ENCODE peak calls at places on chromosomes 12 and 14, in five cellular contexts. I, Z, C, H and T are unnamed samples.

GRCh38 chr12:132474237-132474741 is 15.7 kb upstream of the FBRSL1 start:
- DNase-seq in Z (no peak), I (no peak), H (no peak), C (no peak), T (no peak)

GRCh38 chr12:125650587-125650986 is 585.4 kb downstream of the AACS start:
- DNase-seq in Z (no peak), H (no peak), C (no peak), I (no peak), T (no peak)

GRCh38 chr12:24840046-24840800 is 108.7 kb downstream of the BCAT1 start:
- DNase-seq in H (no peak), C (no peak), I (no peak), Z (no peak), T (no peak)

GRCh38 chr12:104604070-104604994 is 147.6 kb downstream of the CHST11 start:
- DNase-seq in C (peak), I (no peak), Z (no peak), H (peak), T (peak)

GRCh38 chr12:29486972-29487371 is 10.5 kb downstream of the OVCH1 start:
- DNase-seq in Z (no peak), H (no peak), I (no peak), C (no peak), T (no peak)

GRCh38 chr14:100534528-100535286 is 52.5 kb downstream of the BEGAIN start:
- DNase-seq in H (no peak), Z (no peak), C (no peak), I (no peak), T (no peak)

GRCh38 chr14:38554046-38554445 is 298.2 kb upstream of the CLEC14A start:
- DNase-seq in C (no peak), I (no peak), H (no peak), Z (no peak), T (no peak)

GRCh38 chr12:120126635-120127005 is 10.1 kb upstream of the RAB35 start:
- DNase-seq in Z (no peak), C (no peak), I (no peak), H (no peak), T (no peak)

GRCh38 chr14:20001863-20002262 is at the start of gene OR4Q2:
- DNase-seq in C (no peak), H (no peak), Z (no peak), I (no peak), T (no peak)

GRCh38 chr14:20247651-20248246 is 8.7 kb downstream of the OR11H4 start:
- DNase-seq in I (peak), H (no peak), Z (no peak), C (peak), T (peak)

DNA sequence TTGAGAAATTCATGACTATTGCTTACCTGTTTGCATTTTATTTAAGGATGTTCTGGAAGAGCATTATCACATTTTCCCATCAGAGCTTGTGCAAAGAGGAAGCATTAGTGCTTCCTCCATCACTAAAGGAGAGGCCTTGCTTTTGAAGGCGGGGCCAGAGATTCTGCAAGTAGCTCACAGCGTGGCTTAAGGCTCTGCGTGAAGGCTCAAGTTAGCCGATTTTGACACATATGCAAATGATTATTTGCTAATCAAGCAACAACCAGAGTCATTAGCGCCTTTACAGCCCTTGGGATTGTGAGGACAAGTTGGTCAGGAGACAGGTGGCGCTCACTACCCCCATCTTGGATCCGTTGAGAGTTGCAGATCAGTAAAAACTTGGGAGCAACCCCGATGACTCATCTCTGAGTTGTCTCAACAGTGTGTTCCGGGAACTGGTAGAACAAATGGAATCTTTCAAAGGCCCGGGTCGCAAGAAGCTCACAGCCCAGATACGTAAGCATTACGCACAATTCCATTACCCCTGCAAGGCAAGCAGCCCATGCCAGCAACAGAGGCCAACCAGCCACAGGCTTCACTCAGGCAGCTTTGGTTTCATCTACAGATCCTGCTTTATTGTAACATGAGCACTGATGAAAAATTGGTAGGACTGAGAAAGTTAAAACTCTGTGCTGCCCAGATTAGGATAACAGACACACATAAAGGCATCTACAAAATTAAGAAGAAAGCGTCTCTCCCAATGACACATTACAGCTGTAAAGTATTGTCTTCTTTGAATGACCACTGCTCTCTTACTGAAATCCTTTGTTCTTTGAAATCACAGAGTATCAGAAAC is 34.9 kb upstream of the SPTSSA start:
- DNase-seq in Z (peak), I (peak), H (no peak), C (peak), T (peak)
- TF ChIP-seq POLR2AphosphoS5 in Z (no peak), I (no peak), H (no peak), C (no peak), T (peak)

GRCh38 chr12:103273645-103274044 is 222.1 kb downstream of the C12orf42 start:
- DNase-seq in Z (no peak), H (no peak), I (no peak), C (no peak), T (no peak)
- TF ChIP-seq SP1 in Z (no peak), H (no peak), I (no peak), C (no peak), T (no peak)

GRCh38 chr14:97058071-97058470 is 260.9 kb downstream of the VRK1 start:
- DNase-seq in I (no peak), C (no peak), H (no peak), Z (no peak), T (no peak)
- TF ChIP-seq JUND in I (no peak), C (no peak), H (no peak), Z (no peak), T (no peak)

DNA sequence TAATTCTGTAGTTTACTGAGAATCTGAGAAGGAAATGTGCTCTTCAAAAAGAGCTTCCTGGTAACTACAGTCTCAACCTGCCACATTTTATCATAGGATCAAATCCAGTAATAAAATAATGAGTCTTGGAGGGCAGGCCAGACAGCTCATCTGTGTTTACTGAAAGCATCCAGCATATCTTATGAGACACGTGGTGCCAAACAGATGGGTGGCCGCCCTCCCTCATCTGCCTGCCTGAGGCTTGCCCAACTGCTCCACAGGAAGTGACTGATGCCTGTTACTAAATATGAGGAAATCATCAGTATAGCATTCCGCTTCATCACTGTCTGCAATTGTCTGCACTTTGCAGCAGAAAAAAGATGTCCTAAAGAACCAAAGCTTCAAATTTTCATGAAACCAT is 13.5 kb downstream of the DHRS7 start:
- DNase-seq in Z (no peak), H (no peak), C (no peak), I (no peak), T (no peak)
- TF ChIP-seq POLR2AphosphoS5 in Z (no peak), H (no peak), C (no peak), I (no peak), T (no peak)

DNA sequence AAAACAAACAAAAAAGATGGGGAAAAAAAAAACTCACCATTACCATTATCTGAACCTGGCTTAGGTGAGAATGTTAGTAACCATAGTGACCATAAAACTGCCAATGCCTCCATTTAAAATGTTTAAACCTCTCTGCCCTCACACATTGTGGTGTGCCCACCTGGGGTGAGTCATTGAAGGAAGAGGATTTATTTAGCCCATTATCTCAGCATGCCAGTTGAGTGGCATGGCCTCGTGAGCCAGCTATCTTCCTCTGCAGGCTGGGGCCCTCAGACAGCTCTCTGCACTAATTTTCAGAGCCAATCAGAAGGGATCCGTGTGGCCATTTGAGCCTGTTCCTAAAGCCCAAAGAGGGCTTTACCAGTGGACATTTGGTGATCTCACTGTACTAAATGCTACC is 81.8 kb upstream of the CCDC198 start:
- DNase-seq in C (no peak), H (no peak), Z (no peak), I (no peak), T (no peak)
- TF ChIP-seq SP1 in C (no peak), H (no peak), Z (no peak), I (no peak), T (no peak)

GRCh38 chr14:61196034-61196433 is 85.1 kb downstream of the TMEM30B start:
- DNase-seq in H (no peak), C (no peak), Z (no peak), I (no peak), T (no peak)

GRCh38 chr14:61191751-61192150 is 89.4 kb downstream of the TMEM30B start:
- DNase-seq in Z (no peak), I (no peak), C (no peak), H (no peak), T (no peak)

GRCh38 chr14:61190341-61190740 is 90.8 kb downstream of the TMEM30B start:
- DNase-seq in I (no peak), Z (no peak), H (no peak), C (no peak), T (no peak)

GRCh38 chr14:61192970-61193369 is 88.2 kb downstream of the TMEM30B start:
- DNase-seq in I (no peak), H (no peak), C (no peak), Z (no peak), T (no peak)

DNA sequence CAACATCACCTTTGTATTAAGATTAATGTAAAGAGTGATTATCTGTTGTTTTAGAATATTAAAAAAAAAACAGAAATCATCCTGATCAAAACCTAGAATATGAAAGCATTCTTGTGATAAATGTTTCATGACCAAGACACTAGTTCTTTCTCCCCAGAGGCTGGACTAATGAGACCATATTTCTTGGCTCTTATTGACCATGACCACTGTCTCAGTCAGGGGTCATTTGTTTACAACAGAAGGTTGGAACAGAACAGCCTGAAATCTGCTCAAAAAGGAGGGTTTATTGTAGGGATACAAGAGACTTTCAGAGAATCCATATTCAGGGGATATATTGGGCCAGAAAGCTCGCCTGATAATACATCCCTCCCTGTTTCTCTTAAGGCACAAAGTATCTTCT is 87.7 kb downstream of the TMEM30B start:
- DNase-seq in I (no peak), Z (no peak), H (no peak), C (no peak), T (no peak)
- TF ChIP-seq JUND in I (no peak), Z (no peak), H (no peak), C (no peak), T (no peak)

DNA sequence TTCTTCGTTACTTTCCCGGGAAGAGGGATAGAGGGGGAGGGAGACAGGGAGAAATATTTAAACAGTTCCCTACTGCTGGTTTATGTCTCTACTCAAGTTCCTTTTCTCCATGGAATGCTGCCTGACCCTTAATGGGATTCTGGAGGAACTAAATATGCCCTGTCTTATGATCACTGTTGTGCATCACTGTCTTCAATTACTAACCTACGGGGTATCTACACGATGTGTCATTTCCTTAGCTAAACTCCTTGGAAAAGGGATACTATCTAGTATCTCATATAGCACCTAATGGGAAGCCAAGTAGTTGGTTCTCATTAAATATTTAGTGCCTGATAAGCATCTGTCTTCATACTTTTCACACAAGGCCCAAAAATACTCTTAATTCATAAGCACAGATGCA is 37.5 kb upstream of the FBLN5 start:
- DNase-seq in H (no peak), Z (no peak), C (no peak), I (no peak), T (no peak)
- TF ChIP-seq POLR2AphosphoS5 in H (no peak), Z (no peak), C (no peak), I (no peak), T (no peak)

DNA sequence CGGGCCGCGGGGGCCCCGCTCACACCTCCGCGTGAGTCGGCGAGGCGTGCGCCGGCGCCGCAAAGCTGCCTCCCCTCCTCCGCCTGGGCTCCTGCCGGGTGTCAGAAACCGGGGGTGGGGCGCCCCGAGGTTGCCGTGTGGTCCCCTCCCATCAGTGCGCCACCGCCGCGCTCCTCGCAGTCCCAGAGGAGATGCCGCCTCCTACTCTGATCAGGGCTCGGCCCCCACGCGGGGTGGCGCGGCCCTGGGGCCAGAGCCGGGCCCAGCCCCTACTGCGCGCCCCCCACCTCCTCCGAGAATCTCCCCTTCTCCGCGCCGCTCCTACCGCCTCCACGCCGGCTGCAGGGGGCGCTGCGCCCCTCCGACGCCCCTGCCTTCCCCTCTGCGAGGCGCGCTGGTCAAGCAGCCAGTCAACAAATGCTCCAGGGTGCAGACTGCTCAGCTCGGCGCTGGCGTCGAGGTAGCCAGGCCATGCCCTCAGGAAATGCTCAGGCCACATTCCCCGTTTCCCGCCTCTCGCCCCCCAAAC is 467 bp upstream of the JAG2 start:
- DNase-seq in Z (peak), C (peak), I (no peak), H (no peak), T (no peak)
- TF ChIP-seq SP1 in Z (no peak), C (no peak), I (no peak), H (no peak), T (no peak)

DNA sequence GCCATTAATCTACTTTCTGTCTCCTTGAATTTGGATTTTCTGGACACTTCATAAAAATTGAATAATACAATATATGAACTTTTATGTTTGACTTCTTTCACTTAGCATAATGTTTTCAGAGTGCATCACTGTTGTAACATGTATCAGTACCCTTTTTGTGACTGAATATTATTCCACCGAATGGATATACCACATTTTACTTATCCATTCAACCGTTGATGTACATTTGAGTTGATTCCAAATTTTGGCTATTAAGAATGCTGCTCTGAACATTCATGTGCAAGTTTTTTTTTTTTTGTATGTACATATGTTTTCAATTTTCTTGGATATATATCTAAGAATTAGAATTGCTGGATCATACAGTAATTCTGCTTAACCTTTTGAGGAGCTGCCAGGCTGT is 43.2 kb downstream of the CPSF2 start:
- DNase-seq in Z (no peak), H (no peak), I (no peak), C (no peak), T (no peak)
- TF ChIP-seq JUND in Z (no peak), H (no peak), I (no peak), C (no peak), T (no peak)

DNA sequence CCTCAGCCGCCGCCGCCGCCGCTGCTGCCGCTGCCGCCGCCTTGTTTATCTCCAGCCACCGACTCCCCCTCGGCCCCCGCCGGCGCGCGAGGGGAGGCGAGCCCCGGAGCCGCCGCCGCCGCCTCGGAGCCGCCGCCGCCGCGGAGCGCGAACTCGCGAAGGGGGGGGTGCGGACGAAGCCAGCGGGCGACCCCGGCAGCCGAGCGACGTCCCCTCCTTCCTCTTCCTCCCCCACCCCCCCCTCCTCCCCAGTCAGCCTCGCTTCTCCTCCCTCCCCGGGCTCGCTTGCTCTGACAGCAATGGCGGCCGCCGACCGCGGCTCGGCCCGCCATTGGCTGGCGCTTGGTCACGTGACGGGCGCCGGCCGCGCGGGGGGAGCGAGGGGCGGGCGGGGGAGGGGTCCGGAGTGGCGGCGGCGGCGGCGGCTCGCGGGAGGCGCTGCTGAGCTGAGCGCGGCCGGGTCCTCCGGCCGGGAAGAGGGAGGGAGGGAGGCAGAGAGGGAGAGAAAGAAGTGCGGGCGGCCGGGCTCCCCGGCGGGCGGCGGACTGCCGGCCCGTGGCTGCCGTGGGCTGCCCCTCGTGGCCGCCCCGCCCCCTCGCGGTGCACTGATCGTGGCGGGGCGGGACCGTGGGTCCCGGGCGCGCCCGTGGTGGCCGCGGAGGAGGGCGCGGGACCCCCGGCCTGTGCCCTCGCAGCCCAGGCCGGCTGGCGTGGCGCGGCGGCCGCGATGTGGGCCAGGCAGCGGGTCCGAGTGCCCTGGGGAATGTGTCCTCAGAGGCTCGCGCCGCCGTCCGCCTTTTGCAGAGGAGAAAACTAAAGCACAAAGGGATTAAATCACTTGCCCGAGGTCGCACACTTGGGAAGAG is at the start of gene MED13L:
- DNase-seq in C (peak), I (peak), Z (peak), H (no peak), T (peak)
- TF ChIP-seq POLR2AphosphoS5 in C (peak), I (peak), Z (no peak), H (no peak), T (peak)